ENCODE peak calls at places on chromosomes 13 and 19, in nine cellular contexts. K, F, D, E, W, S, Q, U and J are unnamed samples.
A peak's percentile ranks its signal among the peaks of the same experiment; 100 is the strongest.

GRCh38 chr19:56667311-56667870 is 4.2 kb downstream of the ZNF835 start:
- DNase-seq in K (no peak), F (no peak), D (no peak), E (no peak), W (no peak), S (no peak), Q (no peak), U (no peak), J (no peak)

GRCh38 chr13:72852207-72852606 is 70.3 kb downstream of the PIBF1 start:
- DNase-seq in K (no peak), F (no peak), D (no peak), E (no peak), W (no peak), S (no peak), Q (no peak), U (no peak), J (no peak)

GRCh38 chr19:50921391-50922315 is 10.5 kb upstream of the KLK4 start:
- DNase-seq in K (peak; percentile 31), F (no peak), D (no peak), E (no peak), W (peak; percentile 20), S (peak; percentile 36), Q (no peak), U (no peak), J (no peak)

GRCh38 chr19:56191115-56191514 is 6.5 kb downstream of the ZSCAN5B start:
- DNase-seq in K (no peak), F (no peak), D (no peak), E (no peak), W (no peak), S (peak; percentile 40), Q (no peak), U (no peak), J (no peak)

GRCh38 chr19:4108767-4109625 is 14.9 kb downstream of the MAP2K2 start:
- DNase-seq in K (no peak), F (peak; percentile 93), D (no peak), E (no peak), W (no peak), S (no peak), Q (no peak), U (no peak), J (peak; percentile 54)

GRCh38 chr19:49106648-49107135 is 7.5 kb upstream of the LIN7B start:
- DNase-seq in K (peak; percentile 87), F (peak; percentile 69), D (peak; percentile 59), E (peak; percentile 71), W (peak; percentile 52), S (peak; percentile 81), Q (peak; percentile 73), U (peak; percentile 43), J (peak; percentile 92)

GRCh38 chr13:72456486-72456885 is 270.9 kb downstream of the MZT1 start:
- DNase-seq in K (no peak), F (no peak), D (no peak), E (no peak), W (no peak), S (no peak), Q (no peak), U (no peak), J (no peak)

GRCh38 chr19:19171821-19172532 is 1.9 kb upstream of the MEF2B start:
- DNase-seq in K (no peak), F (no peak), D (peak; percentile 62), E (peak; percentile 69), W (no peak), S (peak; percentile 61), Q (peak; percentile 73), U (no peak), J (peak; percentile 96)

GRCh38 chr13:31014461-31014860 is 82.0 kb downstream of the TEX26 start:
- DNase-seq in K (no peak), F (no peak), D (no peak), E (no peak), W (no peak), S (no peak), Q (no peak), U (no peak), J (no peak)

GRCh38 chr13:39269411-39269810 is 231.2 kb downstream of the NHLRC3 start:
- DNase-seq in K (no peak), F (no peak), D (no peak), E (no peak), W (no peak), S (no peak), Q (no peak), U (no peak), J (no peak)

GRCh38 chr13:24632382-24633121 is 47.7 kb upstream of the ATP12A start:
- DNase-seq in K (no peak), F (no peak), D (no peak), E (no peak), W (no peak), S (no peak), Q (no peak), U (no peak), J (peak; percentile 86)

GRCh38 chr13:57123660-57124059 is 17.1 kb upstream of the PRR20A start:
- DNase-seq in K (no peak), F (no peak), D (no peak), E (no peak), W (no peak), S (no peak), Q (no peak), U (no peak), J (no peak)

GRCh38 chr19:4823577-4823976 is 7.9 kb downstream of the TICAM1 start:
- DNase-seq in K (no peak), F (no peak), D (no peak), E (no peak), W (no peak), S (no peak), Q (no peak), U (no peak), J (no peak)

GRCh38 chr13:97849305-97849704 is 104.2 kb upstream of the IPO5 start:
- DNase-seq in K (peak; percentile 24), F (peak; percentile 7), D (peak; percentile 36), E (peak; percentile 35), W (peak; percentile 4), S (peak; percentile 73), Q (peak; percentile 24), U (peak; percentile 34), J (peak; percentile 62)

GRCh38 chr13:106297283-106297682 is 238.2 kb downstream of the EFNB2 start:
- DNase-seq in K (no peak), F (no peak), D (no peak), E (no peak), W (no peak), S (no peak), Q (no peak), U (no peak), J (no peak)

GRCh38 chr13:45331123-45331619 is 9.8 kb downstream of the TPT1 start:
- DNase-seq in K (no peak), F (no peak), D (no peak), E (no peak), W (no peak), S (no peak), Q (no peak), U (no peak), J (no peak)

GRCh38 chr13:45331981-45332830 is 8.8 kb downstream of the TPT1 start:
- DNase-seq in K (peak; percentile 73), F (no peak), D (peak; percentile 75), E (no peak), W (no peak), S (no peak), Q (no peak), U (peak; percentile 85), J (peak; percentile 83)

GRCh38 chr13:45333251-45333972 is 7.6 kb downstream of the TPT1 start:
- DNase-seq in K (no peak), F (no peak), D (no peak), E (no peak), W (no peak), S (no peak), Q (peak; percentile 9), U (no peak), J (no peak)

GRCh38 chr13:45333973-45334922 is 6.7 kb downstream of the TPT1 start:
- DNase-seq in K (no peak), F (peak; percentile 66), D (no peak), E (no peak), W (no peak), S (peak; percentile 27), Q (peak; percentile 6), U (no peak), J (peak; percentile 9)

GRCh38 chr13:45332831-45333219 is 8.2 kb downstream of the TPT1 start:
- DNase-seq in K (no peak), F (no peak), D (no peak), E (no peak), W (no peak), S (peak; percentile 51), Q (peak; percentile 6), U (no peak), J (no peak)
- H3K4me2 ChIP-seq in K (peak overlapping the region; percentile 29), F (no peak overlapping the region), D (no peak overlapping the region), E (no peak overlapping the region), W (no peak overlapping the region), S (no peak overlapping the region), Q (no peak overlapping the region), U (peak overlapping the region; percentile 44), J (peak overlapping the region; percentile 8)

DNA sequence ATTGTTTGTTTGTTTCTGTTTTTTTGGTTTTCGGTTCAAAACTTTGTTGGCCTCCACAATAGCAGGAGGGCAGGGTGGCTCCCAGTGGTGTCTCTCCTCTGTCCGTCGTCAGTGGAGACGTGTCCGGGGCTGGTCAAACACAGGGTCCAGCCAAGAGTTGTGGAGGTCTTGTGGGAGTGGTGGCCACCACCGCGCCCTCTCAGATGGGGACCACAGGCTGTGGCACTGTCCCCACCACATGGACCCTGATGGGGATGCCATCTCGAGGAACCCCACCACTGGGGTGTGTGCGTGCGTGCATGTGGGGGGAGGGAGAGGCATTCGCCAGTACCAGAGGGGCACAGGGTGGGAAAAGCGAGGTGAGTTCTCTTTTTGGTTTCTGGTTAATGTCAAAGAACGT is 13.8 kb downstream of the ZNF574 start:
- DNase-seq in K (no peak), F (no peak), D (no peak), E (no peak), W (no peak), S (no peak), Q (no peak), U (no peak), J (peak; percentile 39)
- H3K4me2 ChIP-seq in K (no peak overlapping the region), F (no peak overlapping the region), D (no peak overlapping the region), E (no peak overlapping the region), W (no peak overlapping the region), S (no peak overlapping the region), Q (no peak overlapping the region), U (no peak overlapping the region), J (no peak overlapping the region)

DNA sequence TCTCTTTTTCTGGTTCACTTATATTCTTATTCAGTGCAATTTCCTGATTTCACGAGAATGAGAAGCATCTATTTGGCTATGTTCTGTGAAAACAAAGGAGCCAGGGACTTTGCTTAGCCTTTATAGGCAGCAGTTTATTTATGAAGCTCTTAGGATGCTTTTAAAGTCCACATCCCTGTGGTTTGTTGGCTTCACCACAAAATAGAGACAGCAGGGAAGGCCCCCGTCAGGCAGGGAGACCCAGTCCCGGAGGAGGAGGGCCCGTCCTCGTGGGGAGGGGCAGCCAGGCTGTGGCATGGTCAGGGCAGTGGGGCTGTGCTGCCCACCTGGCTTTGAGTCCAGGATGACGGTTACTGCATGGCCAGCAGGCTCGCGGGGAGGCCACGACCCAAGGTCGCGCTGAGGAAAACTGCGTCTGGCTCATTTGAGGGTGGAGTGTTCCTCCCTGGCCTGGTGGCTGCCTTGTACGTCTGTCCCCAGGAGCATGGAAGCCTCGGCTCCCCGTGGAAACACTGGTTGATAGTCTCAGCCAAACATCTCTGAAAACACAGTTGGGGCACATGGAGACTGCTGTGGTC is 92.7 kb downstream of the ATP11A start:
- DNase-seq in K (no peak), F (no peak), D (no peak), E (no peak), W (no peak), S (no peak), Q (no peak), U (no peak), J (peak; percentile 91)
- H3K4me2 ChIP-seq in K (no peak overlapping the region), F (no peak overlapping the region), D (no peak overlapping the region), E (no peak overlapping the region), W (no peak overlapping the region), S (no peak overlapping the region), Q (no peak overlapping the region), U (no peak overlapping the region), J (peak overlapping the region; percentile 60)

GRCh38 chr19:46974181-46974580 is 45.5 kb upstream of the NPAS1 start:
- DNase-seq in K (no peak), F (no peak), D (no peak), E (no peak), W (no peak), S (no peak), Q (no peak), U (no peak), J (no peak)
- H3K4me2 ChIP-seq in K (peak overlapping the region; percentile 64), F (no peak overlapping the region), D (no peak overlapping the region), E (no peak overlapping the region), W (no peak overlapping the region), S (no peak overlapping the region), Q (no peak overlapping the region), U (no peak overlapping the region), J (no peak overlapping the region)